ENCODE peak calls at places on chromosomes 4 and X, in five cellular contexts. P, Q, D, N and V are unnamed samples.

GRCh38 chrX:2928127-2928582 is 984 bp downstream of the ARSD start:
- DNase-seq in P (no peak), Q (peak), D (peak), N (peak), V (no peak)

GRCh38 chrX:47078129-47079043 is at the start of gene RGN:
- DNase-seq in P (peak), Q (no peak), D (peak), N (no peak), V (no peak)

GRCh38 chrX:19040373-19040772 is 56.5 kb upstream of the PHKA2 start:
- DNase-seq in P (no peak), Q (no peak), D (no peak), N (no peak), V (no peak)

GRCh38 chrX:150696264-150696789 is 3.1 kb downstream of the MTMR1 start:
- DNase-seq in P (no peak), Q (no peak), D (no peak), N (no peak), V (peak)

GRCh38 chr4:17544205-17544604 is 29.2 kb downstream of the CLRN2 start:
- DNase-seq in P (no peak), Q (no peak), D (no peak), N (no peak), V (peak)

GRCh38 chr4:152255437-152255836 is 280.5 kb downstream of the FBXW7 start:
- DNase-seq in P (no peak), Q (no peak), D (no peak), N (no peak), V (peak)

GRCh38 chr4:110589297-110589696 is 33.6 kb downstream of the PITX2 start:
- DNase-seq in P (no peak), Q (no peak), D (no peak), N (no peak), V (no peak)

GRCh38 chr4:107279729-107280128 is 243.6 kb upstream of the DKK2 start:
- DNase-seq in P (no peak), Q (no peak), D (no peak), N (no peak), V (no peak)

GRCh38 chrX:126900937-126901336 is 81.4 kb downstream of the PRR32 start:
- DNase-seq in P (no peak), Q (no peak), D (no peak), N (no peak), V (no peak)

GRCh38 chr4:5158825-5159224 is 107.5 kb downstream of the STK32B start:
- DNase-seq in P (no peak), Q (no peak), D (no peak), N (no peak), V (no peak)

GRCh38 chr4:80199004-80199579 is 1.8 kb downstream of the PRDM8 start:
- DNase-seq in P (no peak), Q (no peak), D (no peak), N (no peak), V (no peak)

GRCh38 chr4:171857302-171858005 is 44.2 kb downstream of the GALNTL6 start:
- DNase-seq in P (no peak), Q (no peak), D (no peak), N (no peak), V (no peak)

GRCh38 chr4:95549246-95550138 is 719 bp upstream of the UNC5C start:
- DNase-seq in P (peak), Q (no peak), D (peak), N (peak), V (peak)

GRCh38 chrX:9638871-9639270 is 126.8 kb downstream of the GPR143 start:
- DNase-seq in P (no peak), Q (no peak), D (no peak), N (no peak), V (no peak)

GRCh38 chr4:170109586-170110289 is 20.0 kb upstream of the AADAT start:
- DNase-seq in P (no peak), Q (no peak), D (no peak), N (no peak), V (no peak)

GRCh38 chr4:114538012-114538617 is 60.5 kb upstream of the UGT8 start:
- DNase-seq in P (no peak), Q (no peak), D (no peak), N (no peak), V (no peak)

GRCh38 chr4:126965876-126966275 is 666.9 kb upstream of the INTU start:
- DNase-seq in P (no peak), Q (no peak), D (no peak), N (no peak), V (no peak)

GRCh38 chrX:1527457-1527856 is 9.5 kb downstream of the P2RY8 start:
- DNase-seq in P (no peak), Q (no peak), D (no peak), N (no peak), V (no peak)

GRCh38 chr4:78517050-78517652 is 34.4 kb upstream of the ANXA3 start:
- DNase-seq in P (no peak), Q (no peak), D (no peak), N (no peak), V (peak)

GRCh38 chrX:43654431-43655150 is 1.5 kb upstream of the MAOA start:
- DNase-seq in P (peak), Q (peak), D (peak), N (peak), V (peak)
- TF ChIP-seq POLR2A in P (peak), Q (peak), D (peak), N (peak), V (peak)

DNA sequence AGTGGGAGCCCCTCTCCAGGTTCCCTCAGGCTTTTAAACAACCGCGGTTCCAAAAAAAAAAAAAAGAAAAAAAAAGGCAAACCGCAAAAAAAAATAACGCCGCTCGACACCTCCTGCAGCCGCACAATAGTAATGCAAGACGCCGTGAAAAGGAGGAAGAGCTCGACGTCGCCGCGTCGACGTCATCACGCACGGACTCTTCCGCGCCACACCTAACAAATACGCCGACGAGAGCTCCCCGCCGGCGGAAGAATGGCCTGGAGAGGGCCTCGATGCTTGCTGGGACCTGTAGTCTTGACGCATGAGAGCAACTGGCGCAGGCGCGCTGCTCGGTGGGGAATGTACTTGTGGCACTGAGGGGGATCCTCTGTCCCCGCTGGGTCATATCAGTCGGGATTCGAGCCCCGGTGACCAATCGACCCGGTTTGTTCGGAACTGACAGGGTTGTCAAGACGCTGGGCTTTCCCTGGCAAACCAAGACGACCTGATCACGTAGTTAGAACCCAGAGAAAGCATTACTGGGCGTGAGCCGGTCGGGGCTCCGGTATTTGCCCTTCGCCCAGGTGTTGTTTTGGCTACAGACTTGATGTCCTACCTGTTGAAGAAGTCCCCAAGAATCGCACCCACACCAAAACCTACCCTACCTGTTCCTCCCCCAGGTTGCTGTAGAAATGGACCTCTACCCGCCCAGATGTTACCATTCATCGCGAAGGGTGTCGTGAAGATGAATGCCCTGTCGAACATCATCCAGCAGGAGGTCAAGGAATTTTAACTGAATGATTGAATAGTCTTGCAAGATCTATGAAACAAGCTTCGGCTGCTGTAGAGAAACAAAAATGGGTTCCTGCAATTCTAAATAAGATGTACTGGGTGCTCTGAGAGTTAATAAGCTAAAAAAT is at the start of gene CBR4:
- DNase-seq in P (peak), Q (peak), D (peak), N (peak), V (peak)
- TF ChIP-seq POLR2A in P (peak), Q (no peak), D (peak), N (peak), V (peak)

DNA sequence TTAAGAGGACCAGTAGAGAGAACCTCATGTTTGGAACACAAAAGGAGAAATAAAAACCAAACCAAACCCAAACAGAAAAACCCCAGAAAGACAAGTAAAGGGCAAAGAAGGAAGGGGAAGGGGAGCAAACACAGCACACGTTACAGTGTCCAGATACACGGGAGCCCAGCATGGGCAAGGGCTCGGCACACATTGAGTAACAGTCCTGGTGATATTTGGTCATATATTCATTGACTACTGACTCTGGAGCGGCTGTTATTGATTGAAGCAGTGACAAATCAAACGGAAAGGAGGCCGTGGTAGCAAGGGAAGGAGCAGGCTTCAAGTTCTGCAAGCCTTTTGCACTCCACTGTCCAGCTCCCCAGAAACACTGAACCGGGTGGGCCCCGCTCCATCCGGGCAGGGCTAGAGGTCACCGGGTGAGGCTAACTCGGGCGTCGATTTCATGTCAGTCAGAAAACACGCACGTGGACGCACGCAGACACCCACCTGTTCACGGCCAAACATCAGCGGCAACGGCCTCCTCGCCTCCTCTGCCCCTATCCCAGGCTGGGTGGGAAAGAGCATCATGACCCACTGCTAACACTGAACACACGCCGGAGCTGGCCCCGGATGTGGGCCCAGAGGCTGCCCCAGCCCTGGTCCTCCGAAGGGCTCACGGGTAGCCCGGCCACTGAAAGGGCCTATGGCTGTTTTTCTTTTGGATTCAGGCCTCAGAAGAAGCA is 3.7 kb upstream of the IRAK1 start:
- DNase-seq in P (no peak), Q (no peak), D (no peak), N (no peak), V (no peak)
- TF ChIP-seq POLR2A in P (no peak), Q (no peak), D (no peak), N (no peak), V (no peak)

GRCh38 chr4:27210874-27211428 is 350.3 kb downstream of the STIM2 start:
- DNase-seq in P (no peak), Q (no peak), D (no peak), N (no peak), V (no peak)

DNA sequence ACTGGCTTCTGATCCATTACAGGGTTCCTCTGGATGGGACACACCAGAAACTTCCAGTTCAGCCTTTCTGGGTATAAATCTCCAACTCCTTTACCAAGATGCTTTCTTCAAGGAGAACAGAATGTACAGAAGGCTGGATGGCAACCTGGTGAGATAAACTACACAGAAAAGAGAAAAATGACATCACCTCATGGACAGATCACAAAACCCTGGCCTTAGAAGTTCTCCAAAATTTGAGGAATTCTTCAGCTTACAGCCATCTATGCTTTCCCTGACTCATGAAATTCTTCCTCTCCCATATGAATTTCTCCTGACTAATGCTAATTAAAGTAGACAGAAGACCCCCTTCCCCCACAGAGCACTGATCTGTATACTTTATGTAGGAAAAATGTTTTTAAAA is 345.4 kb downstream of the STIM2 start:
- DNase-seq in P (no peak), Q (no peak), D (no peak), N (no peak), V (no peak)
- TF ChIP-seq POLR2A in P (no peak), Q (no peak), D (no peak), N (no peak), V (no peak)

GRCh38 chr4:165293061-165293460 is 34.4 kb upstream of the MSMO1 start:
- DNase-seq in P (no peak), Q (no peak), D (no peak), N (no peak), V (peak)

GRCh38 chr4:165293927-165294649 is 33.4 kb upstream of the MSMO1 start:
- DNase-seq in P (no peak), Q (no peak), D (no peak), N (no peak), V (no peak)

GRCh38 chr4:165299399-165300060 is 27.9 kb upstream of the MSMO1 start:
- DNase-seq in P (no peak), Q (no peak), D (no peak), N (no peak), V (peak)

GRCh38 chr4:165297626-165298025 is 29.8 kb upstream of the MSMO1 start:
- DNase-seq in P (no peak), Q (no peak), D (no peak), N (no peak), V (no peak)

GRCh38 chr4:165294907-165295306 is 32.6 kb upstream of the MSMO1 start:
- DNase-seq in P (no peak), Q (no peak), D (no peak), N (no peak), V (no peak)
- TF ChIP-seq POLR2A in P (no peak), Q (no peak), D (no peak), N (no peak), V (no peak)